ENCODE peak calls at places on chromosomes 3 and 15, in five cellular contexts. One of them, this sample, is unnamed.

GRCh38 chr3:170976190-170976519 is 50.4 kb downstream of the SLC2A2 start:
- DNase-seq in IMR-90: no peak
- DNase-seq in K562: no peak
- DNase-seq in HepG2: no peak
- DNase-seq in GM12878: no peak
- DNase-seq in this sample: no peak

GRCh38 chr3:43689766-43690399 is 855 bp upstream of the ABHD5 start:
- DNase-seq in IMR-90: no peak
- DNase-seq in HepG2: no peak
- DNase-seq in GM12878: no peak
- DNase-seq in K562: no peak
- DNase-seq in this sample: no peak

GRCh38 chr3:192122832-192123594 is 604.3 kb downstream of the FGF12 start:
- DNase-seq in K562: no peak
- DNase-seq in GM12878: peak
- DNase-seq in HepG2: no peak
- DNase-seq in IMR-90: no peak
- DNase-seq in this sample: no peak

GRCh38 chr3:73432021-73432722 is 192.6 kb downstream of the PDZRN3 start:
- DNase-seq in HepG2: peak
- DNase-seq in GM12878: no peak
- DNase-seq in K562: peak
- DNase-seq in IMR-90: peak
- DNase-seq in this sample: peak

GRCh38 chr15:80916056-80916455 is 73.6 kb downstream of the MESD start:
- DNase-seq in K562: no peak
- DNase-seq in IMR-90: no peak
- DNase-seq in HepG2: no peak
- DNase-seq in GM12878: no peak
- DNase-seq in this sample: no peak

GRCh38 chr3:190265795-190266194 is 56.5 kb downstream of the CLDN1 start:
- DNase-seq in K562: no peak
- DNase-seq in IMR-90: peak
- DNase-seq in GM12878: no peak
- DNase-seq in HepG2: no peak
- DNase-seq in this sample: no peak

GRCh38 chr15:60420322-60420721 is 22.5 kb upstream of the ANXA2 start:
- DNase-seq in GM12878: no peak
- DNase-seq in IMR-90: no peak
- DNase-seq in HepG2: peak
- DNase-seq in K562: no peak
- DNase-seq in this sample: no peak

GRCh38 chr15:31084176-31084575 is 17.3 kb downstream of the TRPM1 start:
- DNase-seq in GM12878: no peak
- DNase-seq in IMR-90: no peak
- DNase-seq in HepG2: no peak
- DNase-seq in K562: no peak
- DNase-seq in this sample: no peak

GRCh38 chr3:146326875-146327543 is 76.1 kb upstream of the PLSCR4 start:
- DNase-seq in K562: no peak
- DNase-seq in IMR-90: peak
- DNase-seq in HepG2: peak
- DNase-seq in GM12878: no peak
- DNase-seq in this sample: peak

GRCh38 chr15:89112341-89112971 is 24.2 kb downstream of the ABHD2 start:
- DNase-seq in HepG2: peak
- DNase-seq in GM12878: peak
- DNase-seq in IMR-90: peak
- DNase-seq in K562: no peak
- DNase-seq in this sample: no peak

GRCh38 chr3:14518432-14518802 is 21.7 kb downstream of the GRIP2 start:
- DNase-seq in IMR-90: no peak
- DNase-seq in HepG2: no peak
- DNase-seq in K562: no peak
- DNase-seq in GM12878: no peak
- DNase-seq in this sample: no peak

GRCh38 chr3:70832035-70832795 is 519.8 kb upstream of the MDFIC2 start:
- DNase-seq in HepG2: no peak
- DNase-seq in GM12878: no peak
- DNase-seq in K562: no peak
- DNase-seq in IMR-90: peak
- DNase-seq in this sample: no peak

GRCh38 chr3:171077261-171077660 is 50.7 kb upstream of the SLC2A2 start:
- DNase-seq in GM12878: no peak
- DNase-seq in K562: no peak
- DNase-seq in IMR-90: no peak
- DNase-seq in HepG2: no peak
- DNase-seq in this sample: no peak

GRCh38 chr3:46972396-46972795 is 4.1 kb downstream of the CCDC12 start:
- DNase-seq in IMR-90: no peak
- DNase-seq in GM12878: no peak
- DNase-seq in HepG2: no peak
- DNase-seq in K562: no peak
- DNase-seq in this sample: no peak

GRCh38 chr15:101062471-101063171 is 143.5 kb downstream of the LRRK1 start:
- DNase-seq in GM12878: peak
- DNase-seq in HepG2: no peak
- DNase-seq in K562: no peak
- DNase-seq in IMR-90: no peak
- DNase-seq in this sample: no peak

GRCh38 chr3:102460579-102460978 is 25.8 kb downstream of the ZPLD1 start:
- DNase-seq in K562: no peak
- DNase-seq in IMR-90: peak
- DNase-seq in GM12878: no peak
- DNase-seq in HepG2: no peak
- DNase-seq in this sample: no peak

GRCh38 chr3:14700891-14701290 is 25.9 kb downstream of the C3orf20 start:
- DNase-seq in IMR-90: no peak
- DNase-seq in HepG2: no peak
- DNase-seq in K562: no peak
- DNase-seq in GM12878: no peak
- DNase-seq in this sample: no peak

GRCh38 chr3:11944052-11944673 is 60.0 kb upstream of the SYN2 start:
- DNase-seq in IMR-90: peak
- DNase-seq in K562: peak
- DNase-seq in GM12878: no peak
- DNase-seq in HepG2: peak
- DNase-seq in this sample: peak

GRCh38 chr3:116433552-116433951 is 11.7 kb downstream of the LSAMP start:
- DNase-seq in HepG2: no peak
- DNase-seq in GM12878: no peak
- DNase-seq in K562: no peak
- DNase-seq in IMR-90: no peak
- DNase-seq in this sample: no peak

GRCh38 chr15:66756220-66756769 is 54.3 kb downstream of the SMAD6 start:
- DNase-seq in GM12878: no peak
- DNase-seq in HepG2: no peak
- DNase-seq in IMR-90: no peak
- DNase-seq in K562: no peak
- DNase-seq in this sample: no peak

DNA sequence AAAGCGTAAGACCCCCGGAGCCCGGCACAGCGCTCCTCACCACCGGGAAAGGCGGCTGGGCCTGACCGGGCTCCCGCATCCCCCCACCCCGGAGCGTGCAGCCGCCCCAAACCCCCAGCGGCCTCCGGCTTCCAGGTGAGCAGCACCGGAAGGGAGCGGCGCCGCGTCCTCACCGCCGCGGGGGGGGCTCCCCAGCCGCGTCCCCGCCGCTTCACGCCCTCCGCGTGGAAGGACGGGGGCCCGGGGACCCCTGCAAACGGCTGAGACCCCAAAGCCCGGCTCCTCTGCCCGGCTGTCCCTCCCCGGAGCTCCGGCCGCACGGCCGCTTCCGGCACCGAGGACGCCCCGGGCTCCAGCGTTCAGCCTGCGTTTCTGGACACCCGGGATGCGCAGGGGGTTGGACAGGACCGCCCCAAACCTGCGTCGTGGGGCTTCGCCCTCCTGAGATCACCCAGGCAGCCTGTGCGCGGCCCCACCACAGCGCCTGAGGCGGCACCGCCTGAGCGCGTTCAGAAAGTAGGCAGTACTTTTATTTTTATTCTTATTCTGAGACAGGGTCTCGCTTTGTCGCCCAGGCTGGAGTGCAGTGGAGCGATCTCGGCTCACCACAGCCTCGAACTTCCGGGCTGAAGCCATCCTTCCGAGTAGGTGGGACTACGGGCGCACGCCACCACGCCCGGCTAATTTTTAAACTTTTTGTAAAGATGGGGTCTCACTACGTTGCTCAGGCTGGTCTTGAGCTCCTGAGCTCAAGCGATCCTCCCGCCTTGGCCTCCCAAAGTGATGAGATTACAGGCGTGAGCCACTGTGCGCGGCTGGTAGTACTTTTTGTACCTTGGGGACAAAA is 51.6 kb upstream of the BLM start:
- DNase-seq in IMR-90: peak
- DNase-seq in GM12878: peak
- DNase-seq in K562: peak
- DNase-seq in HepG2: peak
- DNase-seq in this sample: peak
- TF ChIP-seq POLR2A in IMR-90: peak
- TF ChIP-seq POLR2A in GM12878: peak
- TF ChIP-seq POLR2A in K562: peak
- TF ChIP-seq POLR2A in HepG2: no peak
- TF ChIP-seq POLR2A in this sample: peak

GRCh38 chr3:52819936-52820335 is 10.5 kb downstream of the ITIH4 start:
- DNase-seq in IMR-90: no peak
- DNase-seq in HepG2: no peak
- DNase-seq in K562: no peak
- DNase-seq in GM12878: no peak
- DNase-seq in this sample: no peak
- TF ChIP-seq BHLHE40 in IMR-90: no peak
- TF ChIP-seq BHLHE40 in HepG2: no peak
- TF ChIP-seq BHLHE40 in K562: no peak
- TF ChIP-seq BHLHE40 in GM12878: no peak
- TF ChIP-seq BHLHE40 in this sample: no peak

GRCh38 chr3:23547905-23548304 is 257.9 kb upstream of the UBE2E1 start:
- DNase-seq in K562: no peak
- DNase-seq in IMR-90: peak
- DNase-seq in GM12878: no peak
- DNase-seq in HepG2: no peak
- DNase-seq in this sample: no peak

GRCh38 chr3:23549148-23549910 is 256.4 kb upstream of the UBE2E1 start:
- DNase-seq in HepG2: no peak
- DNase-seq in GM12878: no peak
- DNase-seq in K562: no peak
- DNase-seq in IMR-90: no peak
- DNase-seq in this sample: no peak

GRCh38 chr3:23550402-23550801 is 255.4 kb upstream of the UBE2E1 start:
- DNase-seq in HepG2: no peak
- DNase-seq in GM12878: peak
- DNase-seq in IMR-90: no peak
- DNase-seq in K562: no peak
- DNase-seq in this sample: no peak

GRCh38 chr3:23546186-23546585 is 259.6 kb upstream of the UBE2E1 start:
- DNase-seq in IMR-90: no peak
- DNase-seq in GM12878: no peak
- DNase-seq in K562: no peak
- DNase-seq in HepG2: no peak
- DNase-seq in this sample: peak

DNA sequence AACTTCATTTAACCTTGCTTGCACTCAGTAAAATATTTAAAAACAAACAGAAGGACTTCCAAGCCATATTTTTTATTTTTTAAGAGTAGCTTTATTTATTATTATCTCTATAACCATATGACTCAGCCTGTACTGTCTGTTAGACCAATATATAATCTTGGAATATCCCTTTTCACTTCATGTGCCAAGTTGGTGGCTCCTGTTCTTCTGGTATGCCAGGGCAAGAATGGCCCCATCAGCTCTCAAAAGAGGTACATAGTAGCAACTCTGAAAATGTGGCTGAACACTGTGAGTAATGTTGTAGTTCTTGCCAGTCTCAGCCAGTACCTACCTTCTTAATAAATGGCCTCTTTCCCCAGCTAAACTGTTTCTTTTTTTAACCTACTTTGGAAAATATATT is 257.0 kb upstream of the UBE2E1 start:
- DNase-seq in HepG2: no peak
- DNase-seq in GM12878: no peak
- DNase-seq in K562: no peak
- DNase-seq in IMR-90: peak
- DNase-seq in this sample: no peak
- TF ChIP-seq POLR2A in HepG2: no peak
- TF ChIP-seq POLR2A in GM12878: no peak
- TF ChIP-seq POLR2A in K562: no peak
- TF ChIP-seq POLR2A in IMR-90: no peak
- TF ChIP-seq POLR2A in this sample: no peak

GRCh38 chr3:161423911-161424522 is 52.7 kb upstream of the SPTSSB start:
- DNase-seq in K562: peak
- DNase-seq in GM12878: no peak
- DNase-seq in IMR-90: peak
- DNase-seq in HepG2: peak
- DNase-seq in this sample: peak
- TF ChIP-seq BHLHE40 in K562: no peak
- TF ChIP-seq BHLHE40 in GM12878: no peak
- TF ChIP-seq BHLHE40 in IMR-90: no peak
- TF ChIP-seq BHLHE40 in HepG2: no peak
- TF ChIP-seq BHLHE40 in this sample: no peak